ENCODE peak calls at places on chromosome 22, in seven cellular contexts. M is AG09309; Q is mucosa of descending colon; R is NCI-H2227 treated with DMSO at 0.1 percent for 48 hours; K is T47D; H is stimulated activated naive CD8-positive, alpha-beta T cell treated with anti-CD3 and anti-CD28 coated beads, Interleukin-15, amount 100 ng/mL, for 72 hours; J is endothelial cell. E is an unnamed sample.

GRCh38 chr22:24433868-24434471 is 6.6 kb downstream of the ADORA2A start:
- DNase-seq in H (no peak), M (no peak), J (no peak), K (no peak), R (no peak), Q (no peak), E (no peak)

GRCh38 chr22:38305481-38306448 is 11.5 kb downstream of the CSNK1E start:
- DNase-seq in H (no peak), R (no peak), Q (no peak), J (no peak), K (no peak), M (no peak), E (no peak)

GRCh38 chr22:41656515-41656914 is 32.2 kb downstream of the SNU13 start:
- DNase-seq in M (no peak), H (no peak), Q (no peak), J (no peak), R (no peak), K (no peak), E (no peak)

GRCh38 chr22:42344391-42344861 is 74.0 kb upstream of the TCF20 start:
- DNase-seq in J (no peak), K (no peak), R (peak), Q (no peak), H (no peak), M (no peak), E (no peak)

GRCh38 chr22:48578138-48579034 is 1249.3 kb downstream of the BRD1 start:
- DNase-seq in R (no peak), Q (peak), K (no peak), J (no peak), M (no peak), H (no peak), E (no peak)

GRCh38 chr22:21013742-21014201 is 1.2 kb upstream of the P2RX6 start:
- DNase-seq in H (no peak), J (no peak), R (no peak), M (no peak), K (no peak), Q (no peak), E (no peak)

GRCh38 chr22:49765091-49765771 is 62.4 kb downstream of the BRD1 start:
- DNase-seq in Q (peak), K (no peak), R (no peak), H (no peak), J (no peak), M (no peak), E (no peak)

GRCh38 chr22:26321469-26321913 is 107.6 kb upstream of the ASPHD2 start:
- DNase-seq in J (no peak), Q (no peak), H (no peak), M (peak), R (no peak), K (no peak), E (peak)

GRCh38 chr22:36329217-36330078 is 58.3 kb downstream of the MYH9 start:
- DNase-seq in R (peak), H (peak), J (peak), Q (peak), M (peak), K (no peak), E (no peak)

GRCh38 chr22:19430890-19431541 is 517 bp downstream of the HIRA start:
- DNase-seq in K (no peak), Q (peak), H (peak), J (peak), R (no peak), M (no peak), E (peak)

GRCh38 chr22:25996669-25997068 is 172.6 kb upstream of the SEZ6L start:
- DNase-seq in H (no peak), K (no peak), J (no peak), R (no peak), M (no peak), Q (no peak), E (no peak)

GRCh38 chr22:39418696-39419095 is 19.1 kb downstream of the TAB1 start:
- DNase-seq in Q (peak), H (no peak), R (peak), K (no peak), J (no peak), M (no peak), E (no peak)

GRCh38 chr22:30104501-30105156 is 24.4 kb downstream of the HORMAD2 start:
- DNase-seq in M (no peak), K (no peak), H (no peak), Q (no peak), R (no peak), J (no peak), E (no peak)

GRCh38 chr22:17384612-17385345 is 15.5 kb downstream of the CECR2 start:
- DNase-seq in M (no peak), Q (no peak), R (no peak), H (no peak), K (no peak), J (no peak), E (no peak)

GRCh38 chr22:48960576-48960975 is 867.1 kb downstream of the BRD1 start:
- DNase-seq in R (no peak), K (no peak), H (no peak), Q (peak), J (no peak), M (no peak), E (no peak)

GRCh38 chr22:42891008-42891407 is 33.9 kb upstream of the ARFGAP3 start:
- DNase-seq in M (no peak), H (no peak), R (no peak), J (no peak), K (no peak), Q (no peak), E (no peak)

GRCh38 chr22:45120440-45120839 is 43.3 kb upstream of the NUP50 start:
- DNase-seq in K (no peak), J (no peak), Q (no peak), M (no peak), H (no peak), R (no peak), E (no peak)

GRCh38 chr22:36873614-36874308 is 13.0 kb downstream of the NCF4 start:
- DNase-seq in M (peak), Q (no peak), J (peak), R (no peak), K (peak), H (peak), E (peak)

GRCh38 chr22:47663615-47664605 is 901.5 kb downstream of the TBC1D22A start:
- DNase-seq in H (no peak), Q (no peak), R (no peak), J (no peak), K (no peak), M (no peak), E (no peak)

GRCh38 chr22:37019309-37020191 is at the start of the genes MPST and TST:
- DNase-seq in H (peak), K (peak), Q (peak), R (peak), M (no peak), J (peak), E (peak)

GRCh38 chr22:23180301-23180892 is at the start of gene BCR:
- DNase-seq in M (peak), R (peak), J (peak), H (peak), Q (peak), K (peak), E (peak)

GRCh38 chr22:49962751-49963646 is 2.4 kb downstream of the PIM3 start:
- DNase-seq in H (no peak), J (no peak), K (no peak), M (no peak), R (no peak), Q (peak), E (peak)

GRCh38 chr22:24707477-24707816 is 67.1 kb downstream of the PIWIL3 start:
- DNase-seq in R (no peak), H (no peak), K (peak), M (no peak), Q (no peak), J (no peak), E (no peak)

GRCh38 chr22:37273126-37273845 is 9.0 kb upstream of the CYTH4 start:
- DNase-seq in K (no peak), J (no peak), R (no peak), H (peak), M (no peak), Q (no peak), E (no peak)

GRCh38 chr22:23122216-23122957 is 19.4 kb downstream of the RSPH14 start:
- DNase-seq in H (no peak), J (no peak), K (no peak), R (no peak), Q (no peak), M (no peak), E (no peak)

E was measured in cardiac septum.